ENCODE peak calls at places on chromosomes 16 and 17, in four cellular contexts. Y is left ventricle myocardium inferior, Z is hepatocyte, N is heart right ventricle. U is an unnamed sample. For H3K36me3, the result is how much of the 10 kb centered on the place peaks cover.

GRCh38 chr16:76292218-76292617 is 15.0 kb downstream of the CNTNAP4 start:
- DNase-seq in Y (no peak), Z (no peak), N (no peak), U (no peak)

GRCh38 chr17:74212262-74212912 is 984 bp upstream of the TTYH2 start:
- DNase-seq in Y (peak), Z (peak), N (no peak), U (no peak)

GRCh38 chr16:81424761-81425160 is 19.8 kb upstream of the CMIP start:
- DNase-seq in Y (no peak), Z (no peak), N (no peak), U (no peak)

GRCh38 chr17:7440113-7440822 is 956 bp downstream of the FGF11 start:
- DNase-seq in Y (peak), Z (peak), N (peak), U (peak)

GRCh38 chr17:79408251-79408650 is 202.6 kb downstream of the RBFOX3 start:
- DNase-seq in Y (no peak), Z (no peak), N (no peak), U (no peak)

GRCh38 chr16:84111481-84111880 is 5.3 kb downstream of the MBTPS1 start:
- DNase-seq in Y (no peak), Z (no peak), N (no peak), U (no peak)

GRCh38 chr17:57574040-57574513 is 171.0 kb downstream of the CCDC182 start:
- DNase-seq in Y (peak), Z (peak), N (peak), U (peak)

GRCh38 chr16:88727871-88728270 is 21.6 kb downstream of the CTU2 start:
- DNase-seq in Y (peak), Z (no peak), N (no peak), U (no peak)

GRCh38 chr17:40309031-40309937 is at the start of gene RARA:
- DNase-seq in Y (peak), Z (peak), N (no peak), U (peak)

GRCh38 chr17:22131740-22132139 is 439.4 kb downstream of the KCNJ18 start:
- DNase-seq in Y (no peak), Z (no peak), N (no peak), U (no peak)

GRCh38 chr17:4066210-4066609 is 76.6 kb downstream of the ZZEF1 start:
- DNase-seq in Y (no peak), Z (no peak), N (no peak), U (no peak)

GRCh38 chr16:10013364-10013763 is 168.9 kb downstream of the GRIN2A start:
- DNase-seq in Y (no peak), Z (no peak), N (no peak), U (no peak)

GRCh38 chr17:182164-182751 is 808 bp upstream of the DOC2B start:
- DNase-seq in Y (no peak), Z (peak), N (no peak), U (no peak)
- H3K27ac ChIP-seq in Y (peak), Z (no peak), N (peak), U (no peak)

GRCh38 chr16:87336850-87337240 is 19.7 kb upstream of the C16orf95 start:
- DNase-seq in Y (no peak), Z (no peak), N (no peak), U (no peak)
- H3K36me3 ChIP-seq in Y (half or more), Z (under half), N (half or more), U (half or more)

DNA sequence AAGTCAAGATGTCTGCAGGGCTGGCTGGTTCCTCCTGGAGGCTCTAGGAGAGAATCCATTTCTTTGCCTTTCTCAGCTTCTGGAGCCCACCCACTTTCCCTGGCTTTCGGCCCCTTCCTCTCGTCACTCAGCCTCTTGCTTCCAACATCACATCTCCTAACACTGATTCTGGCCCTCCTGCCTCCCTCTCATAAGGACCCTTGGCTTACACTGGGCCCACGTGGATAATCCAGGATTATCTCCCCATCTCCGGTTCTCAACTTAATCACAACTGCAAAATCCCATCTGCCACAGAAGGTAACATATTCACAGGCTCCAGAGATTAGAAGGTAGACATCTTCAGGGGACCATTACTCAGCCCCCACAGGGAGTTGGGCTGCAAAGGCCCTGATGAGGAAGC is 81.3 kb downstream of the GAS7 start:
- DNase-seq in Y (no peak), Z (no peak), N (no peak), U (no peak)
- H3K4me3 ChIP-seq in Y (no peak), Z (no peak), N (no peak), U (no peak)

GRCh38 chr16:369866-370436 is 387 bp downstream of the MRPL28 start:
- DNase-seq in Y (no peak), Z (peak), N (no peak), U (no peak)

GRCh38 chr16:370980-371728 is 816 bp upstream of the MRPL28 start:
- DNase-seq in Y (no peak), Z (no peak), N (no peak), U (no peak)

GRCh38 chr16:368388-369158 is 1.8 kb downstream of the MRPL28 start:
- DNase-seq in Y (no peak), Z (no peak), N (no peak), U (no peak)

GRCh38 chr16:370443-370842 is at the start of gene MRPL28:
- DNase-seq in Y (peak), Z (peak), N (peak), U (peak)

DNA sequence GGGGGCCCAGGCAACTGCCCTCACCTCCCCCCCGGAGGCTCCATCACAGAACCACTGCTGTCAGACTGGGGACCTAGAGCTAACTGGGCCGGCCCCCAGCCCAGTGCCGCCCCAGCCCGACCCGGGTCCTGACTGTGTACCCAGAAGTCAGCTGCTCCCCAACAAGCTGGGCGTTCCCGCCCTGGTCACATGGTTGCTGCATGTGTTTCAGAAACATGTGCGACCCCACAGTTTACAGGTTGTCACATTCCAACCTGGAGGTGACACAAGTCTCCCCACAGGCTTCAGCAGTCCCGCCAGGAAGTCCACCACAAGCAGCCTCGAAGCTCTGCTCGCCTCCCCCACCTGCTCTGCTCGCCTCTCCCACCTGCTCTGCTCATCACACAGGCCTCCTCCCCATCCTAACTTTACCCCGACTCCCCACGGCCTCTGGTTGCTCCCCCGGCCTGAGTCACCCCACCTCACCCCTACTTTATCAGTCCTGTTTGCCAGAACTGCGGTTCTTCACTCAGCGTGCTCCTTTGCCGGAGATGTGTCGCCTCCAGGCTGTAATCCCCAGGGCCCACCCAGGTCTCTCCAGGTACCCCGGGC is 968 bp downstream of the MRPL28 start:
- DNase-seq in Y (no peak), Z (no peak), N (no peak), U (no peak)
- H3K27ac ChIP-seq in Y (no peak), Z (no peak), N (no peak), U (no peak)